ENCODE peak calls at places on chromosomes 11 and 22, in six cellular contexts. E, D, G, R, W and N are unnamed samples.

GRCh38 chr11:2928605-2929510 is at the start of gene PHLDA2:
- DNase-seq in E (peak; percentile 48), D (peak; percentile 74), G (peak; percentile 37), R (peak; percentile 61), W (no peak), N (peak; percentile 91)

GRCh38 chr11:94815705-94816344 is 47.7 kb downstream of the AMOTL1 start:
- DNase-seq in E (no peak), D (no peak), G (peak; percentile 20), R (no peak), W (no peak), N (no peak)

GRCh38 chr22:23834406-23834805 is 4.4 kb downstream of the DERL3 start:
- DNase-seq in E (no peak), D (no peak), G (no peak), R (no peak), W (no peak), N (peak; percentile 63)

GRCh38 chr22:17828502-17829080 is 54.3 kb upstream of the BID start:
- DNase-seq in E (no peak), D (no peak), G (no peak), R (no peak), W (no peak), N (no peak)

GRCh38 chr22:37999236-37999635 is 14.9 kb upstream of the SOX10 start:
- DNase-seq in E (no peak), D (peak; percentile 15), G (no peak), R (no peak), W (no peak), N (no peak)

GRCh38 chr11:113241190-113242051 is 73.0 kb upstream of the TTC12 start:
- DNase-seq in E (no peak), D (no peak), G (no peak), R (no peak), W (no peak), N (no peak)

GRCh38 chr11:33444835-33445594 is 187.8 kb downstream of the HIPK3 start:
- DNase-seq in E (no peak), D (no peak), G (no peak), R (no peak), W (peak; percentile 26), N (no peak)

GRCh38 chr11:44524751-44525171 is 40.7 kb upstream of the CD82 start:
- DNase-seq in E (no peak), D (no peak), G (no peak), R (no peak), W (no peak), N (no peak)